ENCODE peak calls at places on chromosomes 1 and 21, in five cellular contexts. Q, K, F, I and G are unnamed samples.

GRCh38 chr1:10685851-10686403 is 110.5 kb downstream of the CASZ1 start:
- DNase-seq in Q (no peak), K (peak; percentile 5), F (no peak), I (no peak), G (no peak)

GRCh38 chr1:111392460-111392945 is 35.0 kb downstream of the OVGP1 start:
- DNase-seq in Q (no peak), K (no peak), F (no peak), I (no peak), G (no peak)

GRCh38 chr21:33860332-33860879 is 55.2 kb downstream of the ATP5PO start:
- DNase-seq in Q (no peak), K (no peak), F (no peak), I (no peak), G (no peak)

GRCh38 chr1:98331232-98331631 is 330.3 kb upstream of the SNX7 start:
- DNase-seq in Q (no peak), K (no peak), F (no peak), I (no peak), G (no peak)

GRCh38 chr21:43957128-43957571 is 55.0 kb upstream of the TRAPPC10 start:
- DNase-seq in Q (no peak), K (no peak), F (no peak), I (no peak), G (no peak)

GRCh38 chr1:57722285-57722978 is 298.6 kb upstream of the DAB1 start:
- DNase-seq in Q (no peak), K (no peak), F (no peak), I (no peak), G (no peak)

GRCh38 chr1:32266926-32267645 is 16.0 kb downstream of the LCK start:
- DNase-seq in Q (no peak), K (peak; percentile 7), F (no peak), I (no peak), G (no peak)

GRCh38 chr1:197787056-197787455 is 11.8 kb upstream of the DENND1B start:
- DNase-seq in Q (no peak), K (peak; percentile 34), F (no peak), I (no peak), G (no peak)

GRCh38 chr1:61659061-61659460 is 65.9 kb downstream of the TM2D1 start:
- DNase-seq in Q (no peak), K (no peak), F (no peak), I (no peak), G (no peak)

GRCh38 chr1:152869808-152870419 is 8.2 kb upstream of the SMCP start:
- DNase-seq in Q (peak; percentile 50), K (peak; percentile 17), F (no peak), I (peak; percentile 69), G (peak; percentile 84)

GRCh38 chr1:234047113-234047512 is 142.6 kb downstream of the SLC35F3 start:
- DNase-seq in Q (peak; percentile 9), K (no peak), F (no peak), I (no peak), G (no peak)

GRCh38 chr1:156226116-156226538 is 13.3 kb downstream of the PMF1 start:
- DNase-seq in Q (no peak), K (no peak), F (peak; percentile 28), I (no peak), G (no peak)

DNA sequence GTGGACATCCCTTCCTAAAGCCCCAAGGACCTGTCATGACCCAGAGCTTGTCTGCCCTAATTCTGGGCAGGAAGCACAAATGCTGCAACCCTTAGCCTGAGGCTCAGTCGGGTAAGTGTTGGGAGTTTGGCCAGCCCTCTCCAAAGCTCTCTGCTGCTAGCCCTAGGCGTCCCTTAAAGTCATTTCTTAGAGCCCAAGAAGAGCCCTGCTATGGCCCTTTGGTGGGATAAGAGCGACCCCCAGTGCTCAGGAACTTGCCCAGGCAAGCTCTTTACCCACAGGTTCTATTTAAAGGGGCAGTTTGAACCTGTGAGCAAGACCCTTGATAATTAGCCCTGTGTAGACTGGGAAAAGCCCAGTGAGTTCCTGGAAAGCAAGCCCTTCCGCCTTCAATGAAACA is 356.8 kb downstream of the RRAGC start:
- DNase-seq in Q (peak; percentile 91), K (no peak), F (no peak), I (no peak), G (peak; percentile 23)
- TF ChIP-seq CTCF in Q (peak; percentile 92), K (no peak), F (no peak), I (no peak), G (no peak)

GRCh38 chr1:155166373-155167165 is 6.5 kb downstream of the KRTCAP2 start:
- DNase-seq in Q (peak; percentile 78), K (no peak), F (peak; percentile 86), I (peak; percentile 72), G (peak; percentile 84)

GRCh38 chr1:155168456-155169210 is 4.5 kb downstream of the KRTCAP2 start:
- DNase-seq in Q (no peak), K (no peak), F (peak; percentile 30), I (peak; percentile 9), G (no peak)

GRCh38 chr1:155169541-155169940 is 3.6 kb downstream of the KRTCAP2 start:
- DNase-seq in Q (no peak), K (no peak), F (peak; percentile 14), I (no peak), G (no peak)

GRCh38 chr1:155166006-155166372 is 7.1 kb downstream of the KRTCAP2 start:
- DNase-seq in Q (peak; percentile 69), K (no peak), F (peak; percentile 45), I (peak; percentile 58), G (peak; percentile 46)

GRCh38 chr1:155167166-155168104 is 5.7 kb downstream of the KRTCAP2 start:
- DNase-seq in Q (peak; percentile 96), K (peak; percentile 18), F (peak; percentile 96), I (peak; percentile 89), G (peak; percentile 92)
- TF ChIP-seq CTCF in Q (peak; percentile 89), K (peak; percentile 92), F (peak; percentile 92), I (peak; percentile 83), G (peak; percentile 75)

DNA sequence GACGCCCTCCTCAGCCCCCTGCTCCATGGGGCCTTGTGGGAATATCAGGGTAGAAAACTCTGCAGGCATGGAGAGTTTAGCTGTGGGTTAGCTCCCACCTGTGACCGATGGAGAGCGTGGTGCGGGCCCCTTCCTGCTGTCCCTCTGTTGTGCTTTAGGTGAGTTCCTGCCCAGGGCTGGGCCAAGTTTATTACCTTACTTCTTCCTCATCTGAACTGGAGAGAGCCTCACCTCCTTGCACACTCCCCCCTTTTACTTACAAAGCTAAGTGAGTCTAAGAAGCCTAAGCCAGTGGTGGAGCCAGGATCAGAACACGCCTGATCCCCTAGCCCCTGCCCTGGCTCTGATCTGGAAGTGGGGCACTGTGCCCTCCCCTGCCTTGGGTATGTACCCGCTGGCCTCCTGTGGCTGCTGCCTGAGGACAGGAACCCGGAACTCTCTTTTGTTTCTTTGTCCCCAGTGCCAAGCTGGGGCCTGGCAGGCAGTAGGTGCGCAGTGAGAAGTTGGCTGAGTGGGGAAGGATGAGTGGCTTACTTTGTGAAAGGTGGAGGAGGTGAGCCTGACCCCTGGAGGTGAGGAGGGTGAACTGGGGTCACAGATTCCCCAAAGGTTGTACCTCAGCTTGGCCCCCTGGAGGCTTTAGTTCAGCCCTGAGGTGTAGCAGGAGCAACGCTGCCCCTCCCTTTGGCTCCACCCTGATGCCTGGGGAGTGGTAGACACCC is 32.9 kb downstream of the ARHGEF10L start:
- DNase-seq in Q (peak; percentile 58), K (no peak), F (no peak), I (no peak), G (no peak)
- TF ChIP-seq CTCF in Q (peak; percentile 56), K (peak; percentile 15), F (no peak), I (no peak), G (peak; percentile 39)

DNA sequence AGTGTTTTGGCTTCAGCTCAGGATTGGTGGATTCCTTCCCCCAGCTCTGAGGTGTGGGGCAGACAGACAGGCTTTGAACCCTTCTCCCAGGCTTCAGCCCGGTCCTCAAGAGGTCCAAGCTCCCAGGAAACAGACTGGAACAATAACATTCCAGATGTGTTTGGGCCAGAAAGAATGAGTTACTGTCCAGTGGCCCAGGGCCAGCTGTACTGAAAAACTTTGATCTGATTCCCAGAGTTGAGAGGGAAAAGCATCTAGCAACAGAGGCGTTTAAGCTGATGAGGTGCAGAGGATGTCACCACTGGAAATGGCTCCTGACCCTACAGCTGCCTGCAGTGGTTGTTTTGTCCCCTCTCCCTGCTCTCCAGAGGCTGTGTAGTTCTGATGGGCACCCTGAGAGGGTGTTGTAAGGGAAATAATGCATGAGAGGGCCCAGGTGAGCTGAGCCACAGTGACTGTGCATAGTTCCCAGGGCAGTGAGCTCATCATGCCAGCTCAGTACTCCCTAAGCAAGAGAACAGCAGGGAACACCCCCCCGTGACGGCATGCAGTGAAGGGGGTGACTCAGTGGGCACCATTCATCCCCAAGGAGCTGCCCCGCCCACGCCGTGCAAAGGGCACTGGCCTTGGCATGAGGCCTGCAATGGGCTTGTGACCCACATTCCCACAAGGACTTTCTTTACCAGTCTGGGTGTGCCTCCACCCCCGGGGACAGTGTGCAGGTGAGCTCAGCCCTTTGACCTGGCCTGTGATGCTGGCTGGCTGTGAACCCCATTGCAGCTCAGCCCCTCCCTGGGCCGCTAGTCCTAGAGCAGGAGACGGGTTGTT is 13.8 kb upstream of the SFN start:
- DNase-seq in Q (no peak), K (peak; percentile 69), F (no peak), I (peak; percentile 76), G (no peak)
- TF ChIP-seq CTCF in Q (no peak), K (no peak), F (no peak), I (no peak), G (no peak)

DNA sequence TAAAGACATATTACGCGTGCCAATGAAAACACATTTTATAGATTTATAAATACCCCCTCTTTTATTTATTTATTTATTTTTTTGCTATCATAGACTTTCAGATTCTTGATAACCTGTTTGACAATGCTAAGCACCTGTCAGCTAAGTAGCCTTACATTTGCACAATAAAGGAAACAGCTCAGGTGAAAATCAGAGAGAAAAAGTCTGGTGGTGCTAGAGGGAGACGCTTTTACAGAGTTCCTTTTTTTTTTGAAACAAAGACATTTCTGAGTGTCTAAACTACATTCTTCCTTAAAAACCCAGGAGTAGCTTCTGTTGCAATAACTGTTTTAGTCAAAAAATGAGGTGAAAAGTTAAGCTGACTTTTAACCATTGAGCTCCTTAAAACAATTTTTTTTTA is 1611.6 kb downstream of the NCAM2 start:
- DNase-seq in Q (no peak), K (no peak), F (no peak), I (no peak), G (no peak)
- TF ChIP-seq CTCF in Q (no peak), K (no peak), F (no peak), I (no peak), G (no peak)

DNA sequence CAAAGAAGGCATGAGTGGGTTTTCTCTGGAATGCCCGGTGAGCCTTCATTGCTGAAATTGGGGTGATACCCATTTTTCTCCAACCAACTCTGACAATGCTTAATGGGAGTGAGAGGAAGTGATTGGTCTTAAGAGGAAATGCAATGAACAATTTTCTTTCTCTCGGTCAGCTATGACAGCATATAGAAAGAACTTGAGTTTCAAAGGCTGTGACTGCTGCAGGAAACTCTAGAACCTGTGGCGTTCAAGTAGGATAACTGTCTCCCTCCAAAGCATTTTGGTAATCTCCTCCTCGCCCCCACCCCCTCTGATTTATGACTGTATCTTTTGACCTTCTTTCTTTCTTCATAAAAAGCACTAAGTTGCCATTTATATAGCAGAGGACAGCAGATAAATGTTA is 155.9 kb downstream of the LYPLAL1 start:
- DNase-seq in Q (no peak), K (no peak), F (no peak), I (no peak), G (no peak)
- TF ChIP-seq CTCF in Q (no peak), K (no peak), F (no peak), I (no peak), G (no peak)